ENCODE peak calls at places on chromosomes 12 and 14, in five cellular contexts. One of them, this sample, is unnamed. For H3K4me1, the result is how much of the 10 kb centered on the place peaks cover.

GRCh38 chr14:56195727-56196126 is 77.5 kb downstream of the PELI2 start:
- DNase-seq in foreskin keratinocyte: no peak
- DNase-seq in right atrium auricular region: no peak
- DNase-seq in neuronal stem cell: no peak
- DNase-seq in PC-3: peak
- DNase-seq in this sample: peak

GRCh38 chr12:59871779-59872178 is 275.9 kb downstream of the SLC16A7 start:
- DNase-seq in foreskin keratinocyte: no peak
- DNase-seq in right atrium auricular region: no peak
- DNase-seq in neuronal stem cell: no peak
- DNase-seq in PC-3: no peak
- DNase-seq in this sample: no peak

GRCh38 chr14:95495538-95496025 is 20.9 kb downstream of the SYNE3 start:
- DNase-seq in foreskin keratinocyte: no peak
- DNase-seq in right atrium auricular region: no peak
- DNase-seq in neuronal stem cell: no peak
- DNase-seq in PC-3: no peak
- DNase-seq in this sample: no peak

GRCh38 chr12:131892711-131893604 is 1.5 kb upstream of the ULK1 start:
- DNase-seq in foreskin keratinocyte: no peak
- DNase-seq in right atrium auricular region: no peak
- DNase-seq in neuronal stem cell: no peak
- DNase-seq in PC-3: no peak
- DNase-seq in this sample: no peak

GRCh38 chr12:27781680-27782079 is 1.6 kb upstream of the MANSC4 start:
- DNase-seq in foreskin keratinocyte: no peak
- DNase-seq in right atrium auricular region: no peak
- DNase-seq in neuronal stem cell: no peak
- DNase-seq in PC-3: no peak
- DNase-seq in this sample: no peak

GRCh38 chr14:90893028-90893427 is 76.8 kb upstream of the TTC7B start:
- DNase-seq in foreskin keratinocyte: no peak
- DNase-seq in right atrium auricular region: no peak
- DNase-seq in neuronal stem cell: no peak
- DNase-seq in PC-3: no peak
- DNase-seq in this sample: no peak

GRCh38 chr12:1918875-1919236 is 404 bp upstream of the CACNA2D4 start:
- DNase-seq in foreskin keratinocyte: no peak
- DNase-seq in right atrium auricular region: no peak
- DNase-seq in neuronal stem cell: no peak
- DNase-seq in PC-3: no peak
- DNase-seq in this sample: no peak

GRCh38 chr12:72246370-72246769 is 25.8 kb upstream of the TRHDE start:
- DNase-seq in foreskin keratinocyte: no peak
- DNase-seq in right atrium auricular region: no peak
- DNase-seq in neuronal stem cell: no peak
- DNase-seq in PC-3: no peak
- DNase-seq in this sample: no peak

GRCh38 chr12:103505371-103506236 is 9.8 kb upstream of the C12orf42 start:
- DNase-seq in foreskin keratinocyte: peak
- DNase-seq in right atrium auricular region: no peak
- DNase-seq in neuronal stem cell: no peak
- DNase-seq in PC-3: peak
- DNase-seq in this sample: no peak

GRCh38 chr14:42229976-42230375 is 623.3 kb downstream of the LRFN5 start:
- DNase-seq in foreskin keratinocyte: no peak
- DNase-seq in right atrium auricular region: no peak
- DNase-seq in neuronal stem cell: no peak
- DNase-seq in PC-3: no peak
- DNase-seq in this sample: no peak

GRCh38 chr12:106127289-106128126 is 11.2 kb downstream of the NUAK1 start:
- DNase-seq in foreskin keratinocyte: no peak
- DNase-seq in right atrium auricular region: no peak
- DNase-seq in neuronal stem cell: no peak
- DNase-seq in PC-3: peak
- DNase-seq in this sample: no peak

GRCh38 chr12:100234591-100235304 is 32.1 kb downstream of the DEPDC4 start:
- DNase-seq in foreskin keratinocyte: no peak
- DNase-seq in right atrium auricular region: no peak
- DNase-seq in neuronal stem cell: no peak
- DNase-seq in PC-3: peak
- DNase-seq in this sample: no peak

GRCh38 chr14:72582582-72582981 is 311.3 kb downstream of the DPF3 start:
- DNase-seq in foreskin keratinocyte: no peak
- DNase-seq in right atrium auricular region: no peak
- DNase-seq in neuronal stem cell: no peak
- DNase-seq in PC-3: no peak
- DNase-seq in this sample: no peak

GRCh38 chr14:76882646-76883045 is 56.4 kb downstream of the LRRC74A start:
- DNase-seq in foreskin keratinocyte: no peak
- DNase-seq in right atrium auricular region: no peak
- DNase-seq in neuronal stem cell: no peak
- DNase-seq in PC-3: no peak
- DNase-seq in this sample: no peak
- H3K4me1 ChIP-seq in foreskin keratinocyte: under half
- H3K4me1 ChIP-seq in right atrium auricular region: under half
- H3K4me1 ChIP-seq in neuronal stem cell: under half
- H3K4me1 ChIP-seq in PC-3: under half
- H3K4me1 ChIP-seq in this sample: under half

GRCh38 chr12:76274699-76275098 is 73.5 kb downstream of the BBS10 start:
- DNase-seq in foreskin keratinocyte: no peak
- DNase-seq in right atrium auricular region: no peak
- DNase-seq in neuronal stem cell: no peak
- DNase-seq in PC-3: no peak
- DNase-seq in this sample: no peak
- H3K27ac ChIP-seq in foreskin keratinocyte: no peak
- H3K27ac ChIP-seq in right atrium auricular region: no peak
- H3K27ac ChIP-seq in neuronal stem cell: no peak
- H3K27ac ChIP-seq in PC-3: no peak
- H3K27ac ChIP-seq in this sample: no peak

GRCh38 chr12:61754214-61754613 is 506.0 kb upstream of the USP15 start:
- DNase-seq in foreskin keratinocyte: no peak
- DNase-seq in right atrium auricular region: no peak
- DNase-seq in neuronal stem cell: no peak
- DNase-seq in PC-3: no peak
- DNase-seq in this sample: no peak

GRCh38 chr12:61750604-61751003 is 509.6 kb upstream of the USP15 start:
- DNase-seq in foreskin keratinocyte: no peak
- DNase-seq in right atrium auricular region: no peak
- DNase-seq in neuronal stem cell: no peak
- DNase-seq in PC-3: no peak
- DNase-seq in this sample: no peak
- H3K4me1 ChIP-seq in foreskin keratinocyte: under half
- H3K4me1 ChIP-seq in right atrium auricular region: under half
- H3K4me1 ChIP-seq in neuronal stem cell: under half
- H3K4me1 ChIP-seq in PC-3: under half
- H3K4me1 ChIP-seq in this sample: under half

GRCh38 chr14:69274321-69274720 is 14.4 kb downstream of the GALNT16 start:
- DNase-seq in foreskin keratinocyte: no peak
- DNase-seq in right atrium auricular region: no peak
- DNase-seq in neuronal stem cell: no peak
- DNase-seq in PC-3: no peak
- DNase-seq in this sample: no peak
- H3K27ac ChIP-seq in foreskin keratinocyte: no peak
- H3K27ac ChIP-seq in right atrium auricular region: peak
- H3K27ac ChIP-seq in neuronal stem cell: no peak
- H3K27ac ChIP-seq in PC-3: no peak
- H3K27ac ChIP-seq in this sample: no peak

DNA sequence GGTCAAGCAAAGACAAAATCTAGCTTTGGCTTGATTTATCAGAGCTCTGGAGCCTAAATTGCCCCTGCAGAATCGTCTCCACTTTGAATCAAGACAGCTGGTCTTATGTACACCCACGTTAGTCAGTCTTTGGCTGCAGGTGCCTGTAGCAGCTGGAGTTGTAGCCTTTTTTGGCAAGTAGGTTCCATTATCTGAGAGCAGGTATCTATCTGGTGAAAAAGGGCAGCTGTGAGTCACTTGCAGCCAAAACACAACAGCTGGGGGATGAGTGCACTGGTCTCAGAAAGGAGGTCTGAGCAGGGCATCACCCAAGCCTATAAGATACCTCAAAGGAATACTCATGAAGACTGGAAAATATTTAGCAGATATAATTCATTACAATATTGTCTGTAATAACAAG is 43.6 kb upstream of the KCNH5 start:
- DNase-seq in foreskin keratinocyte: no peak
- DNase-seq in right atrium auricular region: no peak
- DNase-seq in neuronal stem cell: no peak
- DNase-seq in PC-3: no peak
- DNase-seq in this sample: no peak
- H3K4me1 ChIP-seq in foreskin keratinocyte: under half
- H3K4me1 ChIP-seq in right atrium auricular region: under half
- H3K4me1 ChIP-seq in neuronal stem cell: under half
- H3K4me1 ChIP-seq in PC-3: under half
- H3K4me1 ChIP-seq in this sample: under half

DNA sequence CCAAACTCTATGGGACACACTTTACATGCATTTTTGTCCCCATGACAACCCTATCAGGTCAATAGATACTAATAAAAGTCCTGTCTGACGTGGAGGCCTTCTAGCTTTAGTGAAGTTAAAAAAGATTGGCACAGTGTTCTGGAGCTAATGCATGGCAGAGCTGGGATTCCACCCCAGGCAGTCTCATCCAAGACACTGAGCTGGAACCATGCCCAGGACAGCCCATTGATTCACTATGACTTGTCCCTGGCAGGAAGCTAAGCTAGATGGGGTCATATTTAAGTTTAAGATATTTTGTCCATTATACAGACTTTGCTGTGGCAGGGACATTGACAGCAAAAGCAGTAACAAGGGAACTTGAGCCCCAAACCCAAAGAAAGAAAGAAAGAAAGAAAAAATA is 28.1 kb downstream of the TTC6 start:
- DNase-seq in foreskin keratinocyte: peak
- DNase-seq in right atrium auricular region: no peak
- DNase-seq in neuronal stem cell: no peak
- DNase-seq in PC-3: peak
- DNase-seq in this sample: no peak
- H3K27ac ChIP-seq in foreskin keratinocyte: peak
- H3K27ac ChIP-seq in right atrium auricular region: no peak
- H3K27ac ChIP-seq in neuronal stem cell: no peak
- H3K27ac ChIP-seq in PC-3: peak
- H3K27ac ChIP-seq in this sample: no peak

DNA sequence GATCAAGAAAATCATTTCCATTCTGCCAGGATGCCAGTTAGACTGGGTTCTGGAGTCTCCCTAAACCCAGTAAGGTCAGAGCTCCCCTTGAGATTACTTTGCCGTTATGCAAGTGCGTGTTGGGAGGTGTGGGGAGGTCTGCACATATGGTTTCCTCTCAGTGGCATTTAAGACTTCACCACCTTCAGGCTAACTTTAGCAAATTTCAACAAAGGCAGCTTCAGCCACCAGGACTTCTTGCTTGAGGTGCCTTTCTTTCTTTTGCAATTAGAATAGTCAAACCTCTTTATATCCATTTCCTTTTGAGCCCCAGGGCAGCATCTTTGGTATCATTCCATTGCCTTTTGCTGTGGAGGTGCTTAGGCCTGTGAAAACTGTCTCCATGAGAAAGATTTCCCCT is 117.2 kb upstream of the CCND2 start:
- DNase-seq in foreskin keratinocyte: no peak
- DNase-seq in right atrium auricular region: no peak
- DNase-seq in neuronal stem cell: no peak
- DNase-seq in PC-3: no peak
- DNase-seq in this sample: no peak
- H3K4me1 ChIP-seq in foreskin keratinocyte: under half
- H3K4me1 ChIP-seq in right atrium auricular region: under half
- H3K4me1 ChIP-seq in neuronal stem cell: under half
- H3K4me1 ChIP-seq in PC-3: under half
- H3K4me1 ChIP-seq in this sample: under half

GRCh38 chr14:74917200-74917543 is 5.9 kb downstream of the RPS6KL1 start:
- DNase-seq in foreskin keratinocyte: no peak
- DNase-seq in right atrium auricular region: no peak
- DNase-seq in neuronal stem cell: no peak
- DNase-seq in PC-3: no peak
- DNase-seq in this sample: no peak
- H3K27ac ChIP-seq in foreskin keratinocyte: no peak
- H3K27ac ChIP-seq in right atrium auricular region: peak
- H3K27ac ChIP-seq in neuronal stem cell: no peak
- H3K27ac ChIP-seq in PC-3: no peak
- H3K27ac ChIP-seq in this sample: peak

GRCh38 chr12:120981407-120981921 is 3.1 kb downstream of the HNF1A start:
- DNase-seq in foreskin keratinocyte: no peak
- DNase-seq in right atrium auricular region: no peak
- DNase-seq in neuronal stem cell: no peak
- DNase-seq in PC-3: no peak
- DNase-seq in this sample: no peak
- H3K4me1 ChIP-seq in foreskin keratinocyte: under half
- H3K4me1 ChIP-seq in right atrium auricular region: under half
- H3K4me1 ChIP-seq in neuronal stem cell: under half
- H3K4me1 ChIP-seq in PC-3: under half
- H3K4me1 ChIP-seq in this sample: under half

This sample was measured in gastrocnemius medialis.